ENCODE peak calls at places on chromosome 4, in ten cellular contexts. U is heart right ventricle, L is K562, P is left lung, C is body of pancreas, I is MM.1S, M is esophagus muscularis mucosa, W is prostate gland, E is brain microvascular endothelial cell, A is neural progenitor cell. H is an unnamed sample.

GRCh38 chr4:137534516-137534915 is 2.2 kb upstream of the PCDH18 start:
- DNase-seq in W (no peak), M (no peak), I (no peak), C (no peak), P (no peak), L (no peak), E (no peak), A (no peak), U (no peak), H (no peak)

GRCh38 chr4:152817331-152817730 is 37.6 kb downstream of the ARFIP1 start:
- DNase-seq in E (no peak), A (no peak), W (no peak), M (no peak), C (no peak), L (no peak), P (no peak), U (no peak), I (peak; percentile 21), H (no peak)

GRCh38 chr4:93834371-93835066 is 6.0 kb downstream of the ATOH1 start:
- DNase-seq in P (no peak), A (peak; percentile 88), U (no peak), I (no peak), L (no peak), E (no peak), W (no peak), M (no peak), C (no peak), H (no peak)

GRCh38 chr4:158295053-158295452 is 84.8 kb downstream of the TMEM144 start:
- DNase-seq in U (no peak), W (no peak), I (no peak), E (no peak), C (no peak), A (no peak), P (no peak), L (no peak), M (no peak), H (no peak)

GRCh38 chr4:10041036-10041435 is 19.7 kb upstream of the SLC2A9 start:
- DNase-seq in U (no peak), W (no peak), L (no peak), M (no peak), C (no peak), A (no peak), P (no peak), I (no peak), E (no peak), H (no peak)

GRCh38 chr4:183876268-183876934 is 28.7 kb upstream of the STOX2 start:
- DNase-seq in I (no peak), L (no peak), W (peak; percentile 61), M (peak; percentile 84), A (no peak), U (peak; percentile 88), C (peak; percentile 84), P (peak; percentile 84), E (peak; percentile 70), H (no peak)

GRCh38 chr4:76626686-76627465 is 191.8 kb downstream of the SHROOM3 start:
- DNase-seq in P (no peak), C (no peak), W (no peak), L (peak; percentile 10), U (no peak), A (no peak), I (no peak), E (peak; percentile 34), M (no peak), H (no peak)

GRCh38 chr4:88672987-88673386 is 24.6 kb downstream of the NAP1L5 start:
- DNase-seq in M (no peak), C (peak; percentile 29), A (peak; percentile 54), U (no peak), E (peak; percentile 48), I (peak; percentile 21), L (peak; percentile 43), P (no peak), W (no peak), H (peak; percentile 28)

GRCh38 chr4:110165382-110166285 is 32.8 kb downstream of the ELOVL6 start:
- DNase-seq in M (no peak), A (peak; percentile 8), L (peak; percentile 24), C (no peak), E (peak; percentile 88), W (no peak), I (peak; percentile 36), U (no peak), P (no peak), H (no peak)

GRCh38 chr4:18795794-18796193 is 774.2 kb upstream of the LCORL start:
- DNase-seq in A (no peak), C (no peak), L (no peak), U (no peak), P (no peak), E (no peak), W (no peak), M (no peak), I (no peak), H (no peak)

GRCh38 chr4:5460106-5460801 is 248.1 kb downstream of the EVC2 start:
- DNase-seq in L (peak; percentile 49), M (no peak), E (peak; percentile 6), A (peak; percentile 63), P (no peak), I (peak; percentile 23), W (no peak), C (no peak), U (no peak), H (peak; percentile 67)

GRCh38 chr4:148103647-148104355 is 338.4 kb downstream of the NR3C2 start:
- DNase-seq in C (no peak), P (no peak), U (no peak), I (no peak), W (no peak), E (no peak), M (no peak), A (no peak), L (no peak), H (no peak)

GRCh38 chr4:90837241-90837640 is 710.0 kb downstream of the CCSER1 start:
- DNase-seq in L (no peak), W (no peak), A (no peak), C (no peak), E (no peak), U (no peak), I (no peak), P (no peak), M (no peak), H (no peak)

GRCh38 chr4:151228196-151229119 is 48.5 kb upstream of the PRSS48 start:
- DNase-seq in W (no peak), L (no peak), C (no peak), P (no peak), I (no peak), E (peak; percentile 35), A (no peak), U (no peak), M (peak; percentile 24), H (no peak)

GRCh38 chr4:183503497-183504063 is 1.3 kb upstream of the ING2 start:
- DNase-seq in I (no peak), P (no peak), C (no peak), L (peak; percentile 17), U (no peak), M (no peak), W (no peak), A (no peak), E (no peak), H (peak; percentile 50)

GRCh38 chr4:156959298-156959702 is 12.3 kb downstream of the PDGFC start:
- DNase-seq in I (no peak), L (no peak), E (no peak), P (no peak), M (no peak), W (no peak), A (no peak), C (no peak), U (no peak), H (no peak)

GRCh38 chr4:188012546-188012945 is 17.0 kb downstream of the ZFP42 start:
- DNase-seq in L (no peak), C (no peak), U (no peak), I (no peak), E (no peak), P (no peak), A (no peak), M (no peak), W (no peak), H (no peak)

GRCh38 chr4:53005149-53005546 is 143.0 kb downstream of the RASL11B start:
- DNase-seq in P (no peak), C (no peak), U (no peak), E (no peak), L (no peak), I (no peak), A (no peak), W (no peak), M (no peak), H (no peak)

GRCh38 chr4:53004497-53005148 is 142.5 kb downstream of the RASL11B start:
- DNase-seq in U (no peak), A (no peak), L (no peak), C (no peak), M (no peak), P (no peak), W (no peak), I (no peak), E (no peak), H (no peak)

GRCh38 chr4:53005808-53006207 is 143.7 kb downstream of the RASL11B start:
- DNase-seq in U (no peak), L (no peak), I (no peak), A (no peak), C (no peak), M (no peak), P (no peak), E (no peak), W (no peak), H (no peak)

GRCh38 chr4:53007024-53007423 is 144.9 kb downstream of the RASL11B start:
- DNase-seq in U (no peak), W (no peak), C (no peak), A (no peak), L (no peak), M (no peak), I (no peak), E (no peak), P (no peak), H (no peak)

GRCh38 chr4:53003959-53004358 is 141.8 kb downstream of the RASL11B start:
- DNase-seq in M (no peak), L (no peak), W (no peak), E (no peak), P (no peak), I (no peak), U (no peak), C (no peak), A (no peak), H (no peak)
- H3K4me3 ChIP-seq in M (no peak overlapping the region), L (no peak overlapping the region), W (no peak overlapping the region), E (no peak overlapping the region), P (no peak overlapping the region), I (no peak overlapping the region), U (no peak overlapping the region), C (no peak overlapping the region), A (no peak overlapping the region), H (no peak overlapping the region)

GRCh38 chr4:125492957-125493356 is 178.2 kb downstream of the FAT4 start:
- DNase-seq in P (no peak), A (no peak), U (no peak), M (no peak), W (no peak), C (no peak), I (no peak), E (no peak), L (no peak), H (no peak)
- TF ChIP-seq CTCF in P (no peak), A (no peak), U (no peak), M (no peak), W (no peak), C (no peak), I (no peak), E (no peak), L (no peak), H (no peak)

GRCh38 chr4:101355246-101355645 is 7.9 kb upstream of the PPP3CA start:
- DNase-seq in M (no peak), W (no peak), L (no peak), A (no peak), U (no peak), P (no peak), I (peak; percentile 60), C (no peak), E (no peak), H (no peak)
- H3K27ac ChIP-seq in M (no peak overlapping the region), W (no peak overlapping the region), L (no peak overlapping the region), A (no peak overlapping the region), U (no peak overlapping the region), P (no peak overlapping the region), I (peak overlapping the region; percentile 59), C (no peak overlapping the region), E (no peak overlapping the region), H (no peak overlapping the region)

GRCh38 chr4:180134116-180134866 is 2108.9 kb upstream of the TENM3 start:
- DNase-seq in A (peak; percentile 13), M (no peak), E (no peak), L (no peak), W (no peak), U (no peak), P (no peak), C (no peak), I (no peak), H (peak; percentile 40)
- H3K4me3 ChIP-seq in A (no peak overlapping the region), M (no peak overlapping the region), E (peak overlapping the region; percentile 34), L (no peak overlapping the region), W (no peak overlapping the region), U (no peak overlapping the region), P (no peak overlapping the region), C (no peak overlapping the region), I (no peak overlapping the region), H (peak overlapping the region; percentile 17)